ENCODE peak calls at places on chromosomes 1 and 21, in four cellular contexts. M, I, B and F are unnamed samples.

GRCh38 chr1:10897981-10898728 is 101.7 kb upstream of the CASZ1 start:
- DNase-seq in M (no peak), I (peak), B (no peak), F (peak)

GRCh38 chr21:37873655-37874054 is 42.6 kb downstream of the KCNJ6 start:
- DNase-seq in M (no peak), I (no peak), B (no peak), F (peak)

GRCh38 chr1:245085508-245086095 is 69.2 kb upstream of the KIF26B start:
- DNase-seq in M (no peak), I (peak), B (no peak), F (no peak)

GRCh38 chr21:31656199-31657095 is 3.0 kb upstream of the SOD1 start:
- DNase-seq in M (no peak), I (no peak), B (no peak), F (no peak)

GRCh38 chr1:198699167-198700015 is 60.6 kb downstream of the PTPRC start:
- DNase-seq in M (peak), I (peak), B (peak), F (peak)

GRCh38 chr1:247540536-247540935 is 4.3 kb upstream of the OR2C3 start:
- DNase-seq in M (no peak), I (no peak), B (no peak), F (no peak)

GRCh38 chr1:213484333-213484732 is 433.3 kb downstream of the RPS6KC1 start:
- DNase-seq in M (no peak), I (no peak), B (no peak), F (no peak)

GRCh38 chr1:112637257-112638108 is 17.9 kb downstream of the CAPZA1 start:
- DNase-seq in M (no peak), I (peak), B (no peak), F (no peak)

GRCh38 chr21:32958288-32958992 is 67.3 kb upstream of the OLIG2 start:
- DNase-seq in M (peak), I (peak), B (no peak), F (peak)

GRCh38 chr1:40039245-40039756 is 1.2 kb upstream of the CAP1 start:
- DNase-seq in M (peak), I (peak), B (no peak), F (no peak)

GRCh38 chr1:59880001-59880400 is 46.6 kb downstream of the CYP2J2 start:
- DNase-seq in M (no peak), I (no peak), B (no peak), F (no peak)

GRCh38 chr1:226649780-226650179 is 89.3 kb downstream of the ITPKB start:
- DNase-seq in M (no peak), I (no peak), B (peak), F (peak)

GRCh38 chr21:34974162-34974981 is 74.7 kb downstream of the RUNX1 start:
- DNase-seq in M (no peak), I (no peak), B (no peak), F (no peak)

GRCh38 chr1:230753586-230754251 is 6.5 kb downstream of the CAPN9 start:
- DNase-seq in M (peak), I (peak), B (peak), F (peak)

GRCh38 chr1:37808369-37809319 is 636 bp upstream of the YRDC start:
- DNase-seq in M (no peak), I (peak), B (peak), F (peak)

GRCh38 chr1:220682901-220683576 is 7.1 kb upstream of the C1orf115 start:
- DNase-seq in M (no peak), I (no peak), B (no peak), F (no peak)

GRCh38 chr1:50474859-50475809 is 51.9 kb upstream of the DMRTA2 start:
- DNase-seq in M (peak), I (peak), B (peak), F (peak)

GRCh38 chr1:232922475-232922874 is 27.9 kb upstream of the NTPCR start:
- DNase-seq in M (no peak), I (no peak), B (no peak), F (no peak)

GRCh38 chr1:183757061-183757460 is 47.9 kb upstream of the RGL1 start:
- DNase-seq in M (no peak), I (peak), B (no peak), F (no peak)

GRCh38 chr1:201260236-201260591 is 23.1 kb upstream of the PKP1 start:
- DNase-seq in M (no peak), I (no peak), B (no peak), F (no peak)

GRCh38 chr1:57474097-57474750 is 50.4 kb upstream of the DAB1 start:
- DNase-seq in M (no peak), I (peak), B (no peak), F (no peak)

GRCh38 chr1:3695326-3696217 is 43.3 kb downstream of the TP73 start:
- DNase-seq in M (peak), I (no peak), B (peak), F (peak)

GRCh38 chr1:179771509-179771908 is 28.4 kb downstream of the FAM163A start:
- DNase-seq in M (no peak), I (no peak), B (no peak), F (no peak)

GRCh38 chr1:69246109-69246508 is 321.6 kb upstream of the LRRC7 start:
- DNase-seq in M (peak), I (no peak), B (no peak), F (peak)

GRCh38 chr1:227351443-227351842 is 33.2 kb upstream of the CDC42BPA start:
- DNase-seq in M (no peak), I (peak), B (no peak), F (no peak)

GRCh38 chr1:154557939-154558609 is 388 bp downstream of the UBE2Q1 start:
- DNase-seq in M (no peak), I (no peak), B (peak), F (no peak)

GRCh38 chr1:6002714-6003501 is 10.7 kb upstream of the NPHP4 start:
- DNase-seq in M (no peak), I (no peak), B (peak), F (peak)

GRCh38 chr21:45574081-45574501 is 31.9 kb upstream of the SLC19A1 start:
- DNase-seq in M (no peak), I (no peak), B (no peak), F (peak)

GRCh38 chr1:229273507-229274232 is 2.8 kb downstream of the RAB4A start:
- DNase-seq in M (no peak), I (no peak), B (no peak), F (no peak)

GRCh38 chr1:11352058-11352715 is 79.2 kb downstream of the UBIAD1 start:
- DNase-seq in M (no peak), I (no peak), B (no peak), F (peak)